ENCODE peak calls at places on chromosomes 1 and 21, in four cellular contexts. Y is fibroblast of lung, Z is kidney epithelial cell, O is tibial nerve. I is an unnamed sample.

GRCh38 chr1:85116856-85117255 is 68.6 kb upstream of the MCOLN3 start:
- DNase-seq in Y (no peak), Z (no peak), O (no peak), I (no peak)

GRCh38 chr1:211843018-211843417 is 12.5 kb upstream of the LPGAT1 start:
- DNase-seq in Y (no peak), Z (no peak), O (no peak), I (no peak)

GRCh38 chr1:69836961-69837636 is 269.4 kb downstream of the LRRC7 start:
- DNase-seq in Y (no peak), Z (no peak), O (no peak), I (peak; percentile 55)

GRCh38 chr1:228337711-228338520 is 68.7 kb downstream of the TRIM11 start:
- DNase-seq in Y (no peak), Z (no peak), O (no peak), I (no peak)

GRCh38 chr1:90713741-90714509 is 3.2 kb downstream of the BARHL2 start:
- DNase-seq in Y (no peak), Z (no peak), O (no peak), I (no peak)

GRCh38 chr1:166182281-166182680 is 15.5 kb upstream of the FAM78B start:
- DNase-seq in Y (no peak), Z (no peak), O (no peak), I (no peak)

GRCh38 chr1:64172458-64172983 is 30.9 kb upstream of the UBE2U start:
- DNase-seq in Y (peak; percentile 91), Z (no peak), O (no peak), I (no peak)

GRCh38 chr1:155070721-155071556 is 7.4 kb downstream of the EFNA4 start:
- DNase-seq in Y (peak; percentile 61), Z (no peak), O (no peak), I (no peak)

GRCh38 chr1:168482106-168482505 is 61.7 kb downstream of the XCL2 start:
- DNase-seq in Y (no peak), Z (no peak), O (no peak), I (no peak)

GRCh38 chr1:193539731-193540459 is 353.5 kb upstream of the B3GALT2 start:
- DNase-seq in Y (no peak), Z (no peak), O (no peak), I (no peak)

GRCh38 chr1:3501856-3502665 is 47.6 kb downstream of the ARHGEF16 start:
- DNase-seq in Y (peak; percentile 17), Z (no peak), O (peak; percentile 74), I (no peak)

GRCh38 chr21:45612096-45613019 is 31.2 kb upstream of the PCBP3 start:
- DNase-seq in Y (peak; percentile 89), Z (no peak), O (no peak), I (no peak)
- TF ChIP-seq CTCF in Y (no peak), Z (no peak), O (no peak), I (no peak)

DNA sequence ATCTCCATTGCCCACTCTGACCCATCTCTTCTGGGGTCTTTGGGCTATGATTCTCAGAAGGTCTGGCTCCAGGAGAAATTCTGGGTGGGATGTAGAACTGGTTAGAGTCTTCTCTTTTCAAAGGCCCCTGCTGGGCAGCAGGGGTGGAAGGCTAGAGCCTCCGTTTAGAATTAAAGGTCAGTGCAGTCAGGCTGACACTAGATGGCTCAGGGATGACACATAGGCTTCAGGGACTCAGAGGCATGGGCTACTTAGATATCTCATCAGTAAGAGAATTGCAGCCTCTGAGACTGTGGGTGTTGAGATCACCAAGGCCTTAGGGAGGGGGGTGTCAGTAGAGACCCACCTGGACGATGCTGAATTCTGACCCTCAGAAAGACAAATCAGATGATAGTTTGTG is 12.6 kb upstream of the PPM1J start:
- DNase-seq in Y (no peak), Z (no peak), O (no peak), I (no peak)
- TF ChIP-seq CTCF in Y (no peak), Z (no peak), O (no peak), I (no peak)

DNA sequence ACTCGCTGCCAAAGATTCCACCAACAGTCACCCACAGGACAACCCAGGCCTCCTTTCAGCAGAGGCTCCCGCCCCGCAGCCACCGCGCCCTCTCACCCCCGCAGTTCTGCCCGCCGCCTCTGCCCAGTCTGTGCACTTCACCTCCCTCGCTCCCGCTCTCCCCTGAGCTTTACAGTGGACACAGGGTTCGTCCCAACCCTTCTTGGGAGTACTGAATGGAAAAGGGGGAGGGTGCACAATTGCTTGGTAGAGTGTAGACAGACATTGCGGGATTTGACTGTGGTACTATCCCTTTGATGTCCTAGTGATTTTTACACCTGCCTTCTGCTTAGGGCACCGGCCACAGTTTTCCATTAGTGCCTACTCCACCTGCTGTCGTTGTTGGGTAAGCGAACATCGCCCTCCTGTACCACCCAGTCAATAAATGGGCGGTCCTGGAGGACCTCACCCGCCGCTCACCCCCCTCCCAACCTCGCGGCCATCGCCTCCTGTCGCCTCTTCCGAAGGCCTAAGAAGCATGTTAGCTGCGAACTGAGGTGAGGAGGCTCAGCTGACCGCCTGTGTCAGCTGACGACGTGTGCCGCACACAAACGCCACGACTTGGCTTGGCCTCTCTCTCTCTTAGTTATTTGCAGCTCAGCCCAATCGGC is 9.3 kb upstream of the NBPF11 start:
- DNase-seq in Y (no peak), Z (no peak), O (no peak), I (no peak)
- TF ChIP-seq CTCF in Y (no peak), Z (no peak), O (no peak), I (no peak)

GRCh38 chr1:77744576-77744975 is 15.1 kb downstream of the USP33 start:
- DNase-seq in Y (no peak), Z (no peak), O (no peak), I (no peak)
- TF ChIP-seq CTCF in Y (no peak), Z (no peak), O (no peak), I (no peak)

GRCh38 chr1:182257369-182258063 is 134.1 kb downstream of the GLUL start:
- DNase-seq in Y (no peak), Z (no peak), O (no peak), I (peak; percentile 4)

GRCh38 chr1:182253319-182253718 is 138.3 kb downstream of the GLUL start:
- DNase-seq in Y (no peak), Z (no peak), O (no peak), I (no peak)

GRCh38 chr1:182259229-182259872 is 132.2 kb downstream of the GLUL start:
- DNase-seq in Y (peak; percentile 12), Z (peak; percentile 4), O (peak; percentile 63), I (peak; percentile 5)

GRCh38 chr1:182251561-182251960 is 140.0 kb downstream of the GLUL start:
- DNase-seq in Y (no peak), Z (no peak), O (no peak), I (no peak)

DNA sequence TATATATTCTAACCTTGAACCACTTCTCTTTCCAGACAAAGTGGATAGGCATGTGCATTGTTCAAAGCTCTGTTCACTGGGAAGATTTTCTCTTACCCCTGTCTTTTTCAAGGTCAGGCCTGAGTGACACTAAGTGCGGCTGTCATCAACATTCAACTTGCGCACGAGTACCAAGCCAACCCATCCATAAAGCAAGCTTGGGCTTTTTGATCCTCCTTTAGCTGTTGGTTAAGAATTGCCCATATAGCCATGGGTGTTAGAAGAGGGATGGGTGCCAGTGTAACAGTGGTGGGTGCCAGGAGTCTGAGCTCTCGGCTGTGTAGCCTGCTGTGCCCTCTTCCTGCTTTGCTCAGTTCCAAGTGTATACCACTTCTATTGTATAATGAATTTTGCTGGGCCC is 136.1 kb downstream of the GLUL start:
- DNase-seq in Y (no peak), Z (no peak), O (no peak), I (no peak)
- TF ChIP-seq CTCF in Y (no peak), Z (no peak), O (no peak), I (no peak)

GRCh38 chr1:2056955-2057590 is 6.9 kb downstream of the PRKCZ start:
- DNase-seq in Y (no peak), Z (no peak), O (no peak), I (no peak)

GRCh38 chr1:2054560-2054959 is 4.3 kb downstream of the PRKCZ start:
- DNase-seq in Y (no peak), Z (no peak), O (no peak), I (no peak)

GRCh38 chr1:2053217-2053616 is 3.0 kb downstream of the PRKCZ start:
- DNase-seq in Y (no peak), Z (no peak), O (no peak), I (no peak)

GRCh38 chr1:2053784-2054376 is 3.7 kb downstream of the PRKCZ start:
- DNase-seq in Y (no peak), Z (no peak), O (no peak), I (no peak)

GRCh38 chr1:2055911-2056575 is 5.8 kb downstream of the PRKCZ start:
- DNase-seq in Y (no peak), Z (no peak), O (no peak), I (no peak)
- TF ChIP-seq CTCF in Y (no peak), Z (no peak), O (no peak), I (peak; percentile 1)

DNA sequence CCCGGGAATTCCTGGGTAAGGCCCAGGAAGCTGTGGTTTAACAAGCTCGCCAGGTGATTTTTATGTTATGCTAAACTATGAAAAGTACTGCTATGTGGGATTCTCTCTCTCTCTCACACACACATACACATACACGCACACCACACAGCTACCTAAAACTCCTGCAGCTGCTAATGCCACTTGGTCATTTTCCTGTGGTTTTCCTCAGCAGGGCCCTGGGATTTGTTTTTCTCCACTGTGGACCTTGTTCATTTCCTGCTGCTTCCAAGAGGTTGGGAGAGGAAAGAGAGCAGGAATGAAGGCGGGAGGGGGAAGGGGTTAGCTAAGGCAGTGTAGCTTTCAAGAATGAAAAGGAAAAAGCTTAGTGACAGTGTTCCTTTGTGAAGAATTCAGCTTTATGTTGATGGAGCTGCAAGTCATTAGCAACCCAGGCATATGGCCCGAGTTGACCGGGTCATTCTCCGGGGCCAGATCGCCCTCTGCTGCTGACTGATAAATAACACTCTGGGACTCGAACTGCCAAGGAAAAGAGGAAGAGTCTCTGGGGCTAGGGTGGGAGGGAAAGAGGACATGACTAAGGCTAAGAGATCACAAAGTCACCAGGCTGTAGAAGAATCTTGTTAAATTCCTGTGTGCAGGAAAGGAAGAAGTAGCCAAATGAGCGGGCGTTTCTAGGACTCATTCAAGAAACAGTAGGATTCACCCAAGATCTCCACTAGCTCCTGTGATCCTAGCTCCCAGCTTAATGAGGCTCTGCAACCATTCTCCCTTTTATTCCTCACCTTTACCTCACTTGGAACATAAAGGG is 30.5 kb upstream of the LRIG2 start:
- DNase-seq in Y (peak; percentile 76), Z (peak; percentile 54), O (peak; percentile 49), I (peak; percentile 60)
- TF ChIP-seq CTCF in Y (peak; percentile 61), Z (peak; percentile 57), O (peak; percentile 55), I (peak; percentile 58)

GRCh38 chr1:187928288-187928687 is 1099.5 kb downstream of the PLA2G4A start:
- DNase-seq in Y (peak; percentile 67), Z (no peak), O (no peak), I (no peak)
- TF ChIP-seq CTCF in Y (peak; percentile 72), Z (peak; percentile 58), O (peak; percentile 21), I (peak; percentile 63)

GRCh38 chr21:28877318-28877884 is 115.3 kb downstream of the LTN1 start:
- DNase-seq in Y (no peak), Z (no peak), O (no peak), I (no peak)
- TF ChIP-seq CTCF in Y (no peak), Z (no peak), O (no peak), I (no peak)

I was measured in retinal pigment epithelial cell.